ENCODE peak calls at places on chromosomes 5 and 9, in nine cellular contexts. O is GM04504, R is HS-5, Z is bronchial epithelial cell, B is tibial nerve, E is fibroblast of mammary gland, T is endothelial cell of umbilical vein, A is MCF 10A, S is AML-193. N is an unnamed sample.

GRCh38 chr9:98860871-98861293 is 53.4 kb downstream of the GALNT12 start:
- DNase-seq in O (peak), R (peak), Z (peak), B (peak), E (peak), T (peak), A (peak), S (peak), N (peak)

GRCh38 chr9:121156263-121156731 is 45.4 kb downstream of the RAB14 start:
- DNase-seq in O (peak), R (peak), Z (peak), B (no peak), E (peak), T (peak), A (peak), S (no peak), N (peak)

GRCh38 chr5:57113486-57113885 is 60.4 kb upstream of the GPBP1 start:
- DNase-seq in O (no peak), R (no peak), Z (no peak), B (no peak), E (no peak), T (no peak), A (peak), S (no peak), N (no peak)

GRCh38 chr5:174354571-174354970 is 309.1 kb downstream of the NSG2 start:
- DNase-seq in O (no peak), R (no peak), Z (no peak), B (no peak), E (no peak), T (no peak), A (no peak), S (no peak), N (no peak)

GRCh38 chr9:4955836-4956235 is 29.2 kb upstream of the JAK2 start:
- DNase-seq in O (no peak), R (peak), Z (peak), B (no peak), E (peak), T (no peak), A (peak), S (no peak), N (no peak)

GRCh38 chr5:132821791-132822190 is 8.7 kb downstream of the SHROOM1 start:
- DNase-seq in O (no peak), R (no peak), Z (no peak), B (no peak), E (peak), T (peak), A (peak), S (no peak), N (no peak)

GRCh38 chr9:90946981-90947380 is 145.4 kb downstream of the SYK start:
- DNase-seq in O (no peak), R (no peak), Z (peak), B (no peak), E (no peak), T (no peak), A (no peak), S (no peak), N (no peak)

GRCh38 chr5:107464876-107465275 is 205.9 kb downstream of the EFNA5 start:
- DNase-seq in O (no peak), R (no peak), Z (no peak), B (no peak), E (no peak), T (peak), A (no peak), S (no peak), N (no peak)

GRCh38 chr5:94707359-94707758 is 88.9 kb downstream of the SLF1 start:
- DNase-seq in O (no peak), R (no peak), Z (no peak), B (no peak), E (no peak), T (peak), A (peak), S (no peak), N (no peak)

GRCh38 chr5:157212307-157212706 is 31.7 kb downstream of the ITK start:
- DNase-seq in O (no peak), R (no peak), Z (no peak), B (no peak), E (no peak), T (no peak), A (no peak), S (no peak), N (no peak)

GRCh38 chr5:100406640-100407039 is 128.5 kb upstream of the FAM174A start:
- DNase-seq in O (no peak), R (no peak), Z (no peak), B (no peak), E (peak), T (no peak), A (no peak), S (no peak), N (no peak)

GRCh38 chr9:86614871-86615849 is 260.9 kb upstream of the TUT7 start:
- DNase-seq in O (peak), R (no peak), Z (peak), B (no peak), E (peak), T (no peak), A (peak), S (no peak), N (no peak)

GRCh38 chr5:132408965-132409364 is 39.5 kb downstream of the SLC22A5 start:
- DNase-seq in O (no peak), R (no peak), Z (no peak), B (no peak), E (no peak), T (no peak), A (no peak), S (no peak), N (no peak)

GRCh38 chr5:133952729-133953567 is 15.5 kb downstream of the C5orf15 start:
- DNase-seq in O (peak), R (peak), Z (peak), B (peak), E (peak), T (peak), A (peak), S (no peak), N (peak)

GRCh38 chr5:128764910-128765309 is 200.4 kb upstream of the SLC27A6 start:
- DNase-seq in O (no peak), R (no peak), Z (no peak), B (no peak), E (no peak), T (no peak), A (no peak), S (no peak), N (no peak)

GRCh38 chr5:32326216-32326772 is 13.6 kb upstream of the MTMR12 start:
- DNase-seq in O (no peak), R (no peak), Z (no peak), B (no peak), E (peak), T (no peak), A (no peak), S (no peak), N (no peak)

GRCh38 chr9:84070590-84070989 is 90.0 kb downstream of the RMI1 start:
- DNase-seq in O (no peak), R (no peak), Z (no peak), B (no peak), E (no peak), T (no peak), A (no peak), S (no peak), N (no peak)

GRCh38 chr5:13331585-13331984 is 612.9 kb downstream of the DNAH5 start:
- DNase-seq in O (no peak), R (no peak), Z (no peak), B (no peak), E (no peak), T (no peak), A (no peak), S (no peak), N (no peak)